ENCODE peak calls at places on chromosomes 11 and 22, in eight cellular contexts. Q is adipocyte, O is body of pancreas, D is bronchial epithelial cell, S is lower leg skin, G is astrocyte of the cerebellum, W is psoas muscle, T is SK-N-SH. H is an unnamed sample.
A peak's percentile ranks its signal among the peaks of the same experiment; 100 is the strongest.

GRCh38 chr22:47133263-47133662 is 370.8 kb downstream of the TBC1D22A start:
- DNase-seq in Q (peak; percentile 4), W (no peak), D (no peak), S (no peak), G (no peak), O (no peak), T (no peak), H (no peak)

GRCh38 chr11:129163714-129164164 is 28.4 kb downstream of the ARHGAP32 start:
- DNase-seq in Q (no peak), W (no peak), G (no peak), D (no peak), O (no peak), S (no peak), T (no peak), H (no peak)

GRCh38 chr11:123448798-123449197 is 18.7 kb downstream of the GRAMD1B start:
- DNase-seq in W (no peak), T (no peak), S (no peak), Q (no peak), G (no peak), O (no peak), D (no peak), H (no peak)

GRCh38 chr22:35128637-35129036 is 62.7 kb downstream of the ISX start:
- DNase-seq in Q (no peak), S (no peak), D (no peak), T (no peak), O (no peak), G (no peak), W (no peak), H (no peak)

GRCh38 chr22:48299801-48300200 is 1527.9 kb downstream of the BRD1 start:
- DNase-seq in T (peak; percentile 8), D (no peak), S (peak; percentile 2), Q (no peak), G (no peak), W (no peak), O (no peak), H (no peak)

GRCh38 chr11:27317751-27318150 is 45.3 kb downstream of the CCDC34 start:
- DNase-seq in Q (peak; percentile 52), D (peak; percentile 67), S (no peak), G (no peak), T (no peak), O (no peak), W (no peak), H (no peak)

GRCh38 chr11:128235446-128235845 is 351.9 kb downstream of the ETS1 start:
- DNase-seq in G (no peak), O (no peak), T (peak; percentile 23), W (no peak), Q (no peak), D (no peak), S (no peak), H (no peak)

GRCh38 chr11:35337136-35337918 is 82.0 kb downstream of the SLC1A2 start:
- DNase-seq in D (peak; percentile 100), G (peak; percentile 91), Q (peak; percentile 74), W (no peak), T (no peak), S (no peak), O (peak; percentile 15), H (no peak)

GRCh38 chr11:132158091-132158490 is 787.7 kb downstream of the NTM start:
- DNase-seq in O (no peak), S (no peak), Q (peak; percentile 5), D (peak; percentile 47), W (no peak), G (no peak), T (no peak), H (no peak)
- H3K4me3 ChIP-seq in O (no peak overlapping the region), S (no peak overlapping the region), Q (no peak overlapping the region), D (no peak overlapping the region), W (no peak overlapping the region), G (no peak overlapping the region), T (no peak overlapping the region), H (no peak overlapping the region)

DNA sequence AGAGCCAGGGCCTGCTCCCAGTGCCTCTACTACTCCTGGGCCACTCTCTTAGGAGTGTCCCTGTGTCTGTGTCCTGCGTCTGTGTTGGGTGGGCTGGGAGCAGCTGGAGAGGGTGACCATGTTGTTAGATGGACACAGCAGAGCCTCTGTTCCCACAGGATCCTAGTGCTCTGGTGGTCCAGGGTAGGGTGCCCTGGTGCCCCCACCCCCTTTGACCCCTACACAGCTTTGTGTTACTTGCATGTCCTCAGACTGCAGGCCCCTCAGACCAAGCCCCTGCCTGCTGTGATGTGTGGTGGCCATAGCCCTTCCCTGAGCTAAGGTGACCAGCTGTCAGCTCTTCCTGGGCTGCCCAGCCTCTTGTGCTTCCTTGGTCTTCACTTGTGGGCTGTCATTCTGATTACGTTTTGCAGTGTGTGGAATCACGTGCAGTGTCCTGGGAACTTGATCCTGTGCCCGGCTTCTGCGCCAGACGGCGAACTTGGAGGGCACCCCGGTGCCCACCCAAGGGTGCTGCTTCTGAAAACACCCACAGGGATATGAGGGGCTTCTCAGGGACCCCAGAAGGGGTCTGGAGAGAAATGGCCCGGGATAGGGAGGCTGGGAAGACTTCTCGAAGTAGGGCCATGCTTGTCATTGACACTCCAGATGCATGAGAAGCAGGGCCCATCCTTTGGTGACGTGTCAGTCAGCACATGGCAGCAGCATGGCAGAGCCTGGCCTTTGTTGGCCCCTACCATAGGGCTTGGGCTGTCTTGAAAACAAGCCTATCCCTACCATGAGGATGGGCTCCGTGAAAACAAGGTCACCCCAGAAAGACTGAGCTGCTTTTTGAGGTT is 1.5 kb downstream of the TANGO2 start:
- DNase-seq in Q (no peak), W (no peak), D (no peak), T (no peak), G (no peak), O (no peak), S (no peak), H (no peak)
- H3K4me3 ChIP-seq in Q (peak overlapping the region; percentile 99), W (peak overlapping the region; percentile 96), D (no peak overlapping the region), T (peak overlapping the region; percentile 90), G (peak overlapping the region; percentile 93), O (no peak overlapping the region), S (no peak overlapping the region), H (no peak overlapping the region)

GRCh38 chr22:37804502-37804885 is 3.2 kb upstream of the GCAT start:
- DNase-seq in G (no peak), W (peak; percentile 36), O (no peak), D (no peak), S (no peak), Q (peak; percentile 22), T (peak; percentile 73), H (peak; percentile 64)

GRCh38 chr22:37801946-37802309 is 5.8 kb upstream of the GCAT start:
- DNase-seq in G (no peak), T (peak; percentile 69), D (no peak), O (peak; percentile 52), Q (no peak), W (no peak), S (no peak), H (no peak)

GRCh38 chr22:37803195-37803635 is 4.5 kb upstream of the GCAT start:
- DNase-seq in W (no peak), G (no peak), O (no peak), S (no peak), T (no peak), Q (no peak), D (no peak), H (no peak)

GRCh38 chr22:37803636-37804371 is 3.9 kb upstream of the GCAT start:
- DNase-seq in G (no peak), D (no peak), T (no peak), S (no peak), O (no peak), Q (no peak), W (no peak), H (peak; percentile 54)

GRCh38 chr22:37802310-37803194 is 5.2 kb upstream of the GCAT start:
- DNase-seq in S (no peak), T (peak; percentile 92), O (peak; percentile 70), W (peak; percentile 60), Q (peak; percentile 76), G (no peak), D (no peak), H (peak; percentile 73)
- H3K4me3 ChIP-seq in S (peak overlapping the region; percentile 47), T (peak overlapping the region; percentile 68), O (peak overlapping the region; percentile 57), W (peak overlapping the region; percentile 75), Q (peak overlapping the region; percentile 80), G (peak overlapping the region; percentile 46), D (peak overlapping the region; percentile 62), H (peak overlapping the region; percentile 43)

DNA sequence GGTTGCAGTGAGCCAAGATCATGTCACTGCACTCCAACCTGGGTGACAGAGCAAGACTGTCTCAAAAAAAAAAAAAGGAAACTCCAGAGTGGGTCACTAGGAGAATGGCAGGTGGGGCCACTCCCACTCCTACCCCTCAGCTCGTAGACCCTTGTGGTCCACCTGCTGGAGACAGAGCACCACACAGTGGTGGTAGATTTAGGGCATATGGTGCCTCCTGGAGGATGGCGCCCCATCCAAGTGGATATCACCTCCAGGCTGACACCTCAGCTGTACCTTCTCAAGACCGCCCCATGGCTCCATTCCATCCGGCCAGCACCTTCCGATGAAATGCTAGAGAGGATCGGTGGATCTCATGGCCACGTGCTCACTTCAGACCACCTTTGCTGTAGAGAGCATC is 6.2 kb downstream of the CYTH4 start:
- DNase-seq in S (no peak), G (no peak), Q (no peak), W (no peak), D (no peak), T (no peak), O (no peak), H (no peak)
- H3K4me3 ChIP-seq in S (no peak overlapping the region), G (no peak overlapping the region), Q (no peak overlapping the region), W (no peak overlapping the region), D (no peak overlapping the region), T (no peak overlapping the region), O (no peak overlapping the region), H (no peak overlapping the region)

H was measured in ovary.